ENCODE peak calls at places on chromosomes 5 and 9, in five cellular contexts. One of them, this sample, is unnamed.
A peak's percentile ranks its signal among the peaks of the same experiment; 100 is the strongest.

GRCh38 chr9:116491219-116491618 is 195.9 kb upstream of the TRIM32 start:
- DNase-seq in IMR-90: no peak
- DNase-seq in HCT116: no peak
- DNase-seq in H1: no peak
- DNase-seq in GM23248: no peak
- DNase-seq in this sample: no peak

GRCh38 chr5:168948746-168949145 is 352.2 kb downstream of the SLIT3 start:
- DNase-seq in IMR-90: no peak
- DNase-seq in HCT116: no peak
- DNase-seq in H1: no peak
- DNase-seq in GM23248: peak; percentile 37
- DNase-seq in this sample: no peak

GRCh38 chr9:113511856-113512761 is 48.6 kb downstream of the RGS3 start:
- DNase-seq in IMR-90: peak; percentile 73
- DNase-seq in HCT116: no peak
- DNase-seq in H1: no peak
- DNase-seq in GM23248: peak; percentile 67
- DNase-seq in this sample: peak; percentile 77

GRCh38 chr5:110880413-110880812 is 141.6 kb downstream of the SLC25A46 start:
- DNase-seq in IMR-90: peak; percentile 92
- DNase-seq in HCT116: no peak
- DNase-seq in H1: no peak
- DNase-seq in GM23248: peak; percentile 70
- DNase-seq in this sample: no peak

GRCh38 chr9:76323481-76323880 is 70.7 kb downstream of the RFK start:
- DNase-seq in IMR-90: no peak
- DNase-seq in HCT116: no peak
- DNase-seq in H1: no peak
- DNase-seq in GM23248: no peak
- DNase-seq in this sample: no peak

GRCh38 chr5:123874600-123875201 is 362.7 kb downstream of the CSNK1G3 start:
- DNase-seq in IMR-90: peak; percentile 12
- DNase-seq in HCT116: no peak
- DNase-seq in H1: no peak
- DNase-seq in GM23248: peak; percentile 6
- DNase-seq in this sample: no peak

GRCh38 chr9:123348317-123348992 is 7.5 kb upstream of the CRB2 start:
- DNase-seq in IMR-90: no peak
- DNase-seq in HCT116: no peak
- DNase-seq in H1: no peak
- DNase-seq in GM23248: no peak
- DNase-seq in this sample: no peak

GRCh38 chr5:104189909-104190308 is 627.3 kb upstream of the NUDT12 start:
- DNase-seq in IMR-90: peak; percentile 59
- DNase-seq in HCT116: no peak
- DNase-seq in H1: no peak
- DNase-seq in GM23248: peak; percentile 8
- DNase-seq in this sample: no peak

GRCh38 chr9:73011346-73011745 is 58.5 kb upstream of the ALDH1A1 start:
- DNase-seq in IMR-90: peak; percentile 1
- DNase-seq in HCT116: no peak
- DNase-seq in H1: no peak
- DNase-seq in GM23248: peak; percentile 93
- DNase-seq in this sample: no peak

GRCh38 chr5:124744170-124744911 is 2.1 kb downstream of the ZNF608 start:
- DNase-seq in IMR-90: peak; percentile 27
- DNase-seq in HCT116: no peak
- DNase-seq in H1: no peak
- DNase-seq in GM23248: peak; percentile 49
- DNase-seq in this sample: no peak

GRCh38 chr9:121216406-121216805 is 14.7 kb upstream of the RAB14 start:
- DNase-seq in IMR-90: no peak
- DNase-seq in HCT116: no peak
- DNase-seq in H1: no peak
- DNase-seq in GM23248: no peak
- DNase-seq in this sample: no peak

GRCh38 chr9:113223963-113224362 is 2.6 kb downstream of the SLC31A1 start:
- DNase-seq in IMR-90: peak; percentile 96
- DNase-seq in HCT116: no peak
- DNase-seq in H1: no peak
- DNase-seq in GM23248: peak; percentile 45
- DNase-seq in this sample: no peak

GRCh38 chr5:67166886-67167285 is 29.7 kb downstream of the CD180 start:
- DNase-seq in IMR-90: no peak
- DNase-seq in HCT116: no peak
- DNase-seq in H1: no peak
- DNase-seq in GM23248: no peak
- DNase-seq in this sample: no peak

GRCh38 chr5:42810905-42811590 is 644 bp downstream of the SELENOP start:
- DNase-seq in IMR-90: no peak
- DNase-seq in HCT116: no peak
- DNase-seq in H1: no peak
- DNase-seq in GM23248: peak; percentile 10
- DNase-seq in this sample: no peak

GRCh38 chr5:158485604-158486081 is 614.1 kb downstream of the EBF1 start:
- DNase-seq in IMR-90: no peak
- DNase-seq in HCT116: no peak
- DNase-seq in H1: no peak
- DNase-seq in GM23248: peak; percentile 89
- DNase-seq in this sample: no peak

GRCh38 chr9:136683173-136683745 is 4.0 kb downstream of the AGPAT2 start:
- DNase-seq in IMR-90: no peak
- DNase-seq in HCT116: no peak
- DNase-seq in H1: no peak
- DNase-seq in GM23248: no peak
- DNase-seq in this sample: no peak

GRCh38 chr5:98111686-98112085 is 661.8 kb upstream of the RGMB start:
- DNase-seq in IMR-90: peak; percentile 34
- DNase-seq in HCT116: no peak
- DNase-seq in H1: no peak
- DNase-seq in GM23248: peak; percentile 30
- DNase-seq in this sample: no peak

GRCh38 chr9:15329539-15330109 is 22.6 kb upstream of the TTC39B start:
- DNase-seq in IMR-90: no peak
- DNase-seq in HCT116: no peak
- DNase-seq in H1: no peak
- DNase-seq in GM23248: no peak
- DNase-seq in this sample: no peak

GRCh38 chr5:56012281-56012963 is 17.7 kb upstream of the IL6ST start:
- DNase-seq in IMR-90: peak; percentile 82
- DNase-seq in HCT116: no peak
- DNase-seq in H1: no peak
- DNase-seq in GM23248: peak; percentile 75
- DNase-seq in this sample: peak; percentile 25

GRCh38 chr5:81631124-81631523 is 119.8 kb downstream of the SSBP2 start:
- DNase-seq in IMR-90: no peak
- DNase-seq in HCT116: no peak
- DNase-seq in H1: no peak
- DNase-seq in GM23248: peak; percentile 9
- DNase-seq in this sample: peak; percentile 94

GRCh38 chr5:66666778-66667177 is 70.6 kb downstream of the MAST4 start:
- DNase-seq in IMR-90: no peak
- DNase-seq in HCT116: no peak
- DNase-seq in H1: no peak
- DNase-seq in GM23248: no peak
- DNase-seq in this sample: peak; percentile 35

GRCh38 chr5:132962429-132962928 is 955 bp downstream of the AFF4 start:
- DNase-seq in IMR-90: peak; percentile 76
- DNase-seq in HCT116: peak; percentile 32
- DNase-seq in H1: no peak
- DNase-seq in GM23248: peak; percentile 84
- DNase-seq in this sample: peak; percentile 34

GRCh38 chr9:72954431-72955420 is 1.9 kb upstream of the ALDH1A1 start:
- DNase-seq in IMR-90: no peak
- DNase-seq in HCT116: no peak
- DNase-seq in H1: no peak
- DNase-seq in GM23248: peak; percentile 55
- DNase-seq in this sample: no peak

GRCh38 chr9:125141751-125142150 is 1.6 kb downstream of the SCAI start:
- DNase-seq in IMR-90: no peak
- DNase-seq in HCT116: no peak
- DNase-seq in H1: no peak
- DNase-seq in GM23248: no peak
- DNase-seq in this sample: no peak
- H3K9ac ChIP-seq in IMR-90: no peak overlapping the region
- H3K9ac ChIP-seq in HCT116: no peak overlapping the region
- H3K9ac ChIP-seq in H1: no peak overlapping the region
- H3K9ac ChIP-seq in GM23248: no peak overlapping the region
- H3K9ac ChIP-seq in this sample: peak overlapping the region; percentile 71

GRCh38 chr5:36607838-36608783 is 1.7 kb downstream of the SLC1A3 start:
- DNase-seq in IMR-90: no peak
- DNase-seq in HCT116: no peak
- DNase-seq in H1: no peak
- DNase-seq in GM23248: peak; percentile 68
- DNase-seq in this sample: no peak
- H3K4me2 ChIP-seq in IMR-90: no peak overlapping the region
- H3K4me2 ChIP-seq in HCT116: peak overlapping the region; percentile 81
- H3K4me2 ChIP-seq in H1: peak overlapping the region; percentile 73
- H3K4me2 ChIP-seq in GM23248: peak overlapping the region; percentile 97
- H3K4me2 ChIP-seq in this sample: no peak overlapping the region

GRCh38 chr9:27688954-27689353 is 115.7 kb upstream of the C9orf72 start:
- DNase-seq in IMR-90: no peak
- DNase-seq in HCT116: no peak
- DNase-seq in H1: no peak
- DNase-seq in GM23248: no peak
- DNase-seq in this sample: no peak

GRCh38 chr9:27679338-27679737 is 106.1 kb upstream of the C9orf72 start:
- DNase-seq in IMR-90: no peak
- DNase-seq in HCT116: no peak
- DNase-seq in H1: no peak
- DNase-seq in GM23248: no peak
- DNase-seq in this sample: no peak

GRCh38 chr9:27683181-27683580 is 109.9 kb upstream of the C9orf72 start:
- DNase-seq in IMR-90: no peak
- DNase-seq in HCT116: no peak
- DNase-seq in H1: no peak
- DNase-seq in GM23248: no peak
- DNase-seq in this sample: no peak
- H3K27ac ChIP-seq in IMR-90: no peak overlapping the region
- H3K27ac ChIP-seq in HCT116: no peak overlapping the region
- H3K27ac ChIP-seq in H1: no peak overlapping the region
- H3K27ac ChIP-seq in GM23248: no peak overlapping the region
- H3K27ac ChIP-seq in this sample: no peak overlapping the region

DNA sequence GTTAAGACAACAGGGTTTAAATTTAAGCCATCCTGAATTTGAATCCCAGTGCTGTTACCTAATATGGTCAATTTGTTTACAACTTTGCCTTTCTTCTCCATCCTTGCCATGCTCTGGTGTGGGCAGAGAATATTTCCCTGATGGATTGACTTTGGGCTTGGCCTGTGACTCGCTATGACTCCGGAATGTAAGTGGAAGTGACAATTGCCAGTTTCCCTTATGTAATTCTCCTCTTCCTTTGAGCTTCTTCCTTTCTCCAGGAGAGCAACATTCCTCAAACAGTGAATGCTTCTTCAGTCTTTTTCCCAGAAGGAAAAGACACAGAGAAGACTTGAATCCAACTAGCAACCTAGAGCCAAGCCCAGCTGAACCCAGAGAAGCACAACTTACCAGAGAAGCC is 159.1 kb downstream of the LURAP1L start:
- DNase-seq in IMR-90: peak; percentile 37
- DNase-seq in HCT116: peak; percentile 56
- DNase-seq in H1: peak; percentile 5
- DNase-seq in GM23248: peak; percentile 71
- DNase-seq in this sample: no peak
- H3K9ac ChIP-seq in IMR-90: no peak overlapping the region
- H3K9ac ChIP-seq in HCT116: no peak overlapping the region
- H3K9ac ChIP-seq in H1: no peak overlapping the region
- H3K9ac ChIP-seq in GM23248: no peak overlapping the region
- H3K9ac ChIP-seq in this sample: no peak overlapping the region

GRCh38 chr5:15261279-15261668 is 238.7 kb upstream of the FBXL7 start:
- DNase-seq in IMR-90: no peak
- DNase-seq in HCT116: no peak
- DNase-seq in H1: no peak
- DNase-seq in GM23248: no peak
- DNase-seq in this sample: no peak
- H3K4me2 ChIP-seq in IMR-90: no peak overlapping the region
- H3K4me2 ChIP-seq in HCT116: no peak overlapping the region
- H3K4me2 ChIP-seq in H1: no peak overlapping the region
- H3K4me2 ChIP-seq in GM23248: peak overlapping the region; percentile 49
- H3K4me2 ChIP-seq in this sample: no peak overlapping the region

GRCh38 chr9:109498195-109499060 is at the start of gene PTPN3:
- DNase-seq in IMR-90: no peak
- DNase-seq in HCT116: no peak
- DNase-seq in H1: no peak
- DNase-seq in GM23248: peak; percentile 54
- DNase-seq in this sample: no peak
- H3K27ac ChIP-seq in IMR-90: no peak within 1 kb of the TSS
- H3K27ac ChIP-seq in HCT116: peak within 1 kb of the TSS; percentile 58
- H3K27ac ChIP-seq in H1: no peak within 1 kb of the TSS
- H3K27ac ChIP-seq in GM23248: no peak within 1 kb of the TSS
- H3K27ac ChIP-seq in this sample: no peak within 1 kb of the TSS

DNA sequence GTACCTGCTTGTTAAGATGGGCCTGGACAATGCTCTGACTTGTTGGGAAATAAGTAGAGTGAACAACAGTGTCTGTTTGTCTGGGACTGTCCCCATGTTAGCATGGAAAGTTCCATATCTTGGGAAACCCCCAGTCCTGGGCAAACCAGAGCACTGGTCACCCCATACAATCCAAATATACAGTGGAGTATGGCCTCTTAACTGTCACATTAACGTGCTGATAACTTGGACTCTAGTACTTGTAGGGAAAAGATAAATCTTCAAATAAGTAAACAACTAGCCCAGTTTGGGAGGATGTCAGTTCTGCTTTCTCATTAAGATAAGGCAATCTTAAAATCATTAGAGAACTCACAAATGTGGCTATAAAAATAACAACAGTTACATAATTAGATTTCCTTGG is 47.6 kb upstream of the JAK2 start:
- DNase-seq in IMR-90: no peak
- DNase-seq in HCT116: no peak
- DNase-seq in H1: no peak
- DNase-seq in GM23248: no peak
- DNase-seq in this sample: no peak
- H3K9ac ChIP-seq in IMR-90: no peak overlapping the region
- H3K9ac ChIP-seq in HCT116: no peak overlapping the region
- H3K9ac ChIP-seq in H1: no peak overlapping the region
- H3K9ac ChIP-seq in GM23248: no peak overlapping the region
- H3K9ac ChIP-seq in this sample: no peak overlapping the region

DNA sequence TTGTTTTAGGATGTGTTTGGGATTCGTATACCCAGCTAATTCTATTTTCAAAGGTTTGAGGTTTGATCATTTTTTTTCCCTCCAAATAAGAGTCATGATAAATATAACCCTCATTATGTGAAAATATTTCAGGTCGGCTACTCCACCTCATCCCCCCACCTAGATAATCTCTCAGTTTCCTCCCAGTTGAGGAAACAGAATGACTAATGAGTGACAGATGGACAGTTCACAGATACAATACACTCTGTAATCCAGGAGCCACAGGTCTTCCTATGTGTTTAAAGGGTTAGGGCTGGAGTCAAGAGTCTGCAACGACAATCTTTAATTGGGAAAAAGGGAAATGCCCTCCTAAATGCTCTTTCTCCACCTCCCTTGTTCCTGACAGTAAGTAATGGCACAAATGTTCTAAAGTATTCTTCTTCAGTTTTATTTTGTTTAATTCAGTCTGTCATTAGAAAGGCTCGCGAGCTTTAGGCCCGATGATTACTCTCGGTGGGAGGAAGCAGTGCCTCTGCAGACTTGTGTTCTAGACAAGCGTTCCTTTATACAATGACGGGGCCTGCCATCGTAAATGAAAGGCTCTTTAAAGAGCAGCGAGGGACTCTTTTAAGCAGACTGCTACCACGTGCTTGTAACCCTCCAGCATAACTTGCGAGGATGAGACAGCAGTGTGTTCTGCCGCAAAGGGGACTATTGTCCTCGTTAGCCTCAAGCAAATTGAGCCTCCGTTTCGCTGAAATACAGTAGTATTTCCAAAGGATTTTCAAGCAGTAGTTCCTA is 69.0 kb downstream of the MEF2C start:
- DNase-seq in IMR-90: no peak
- DNase-seq in HCT116: no peak
- DNase-seq in H1: no peak
- DNase-seq in GM23248: no peak
- DNase-seq in this sample: no peak
- H3K4me2 ChIP-seq in IMR-90: no peak overlapping the region
- H3K4me2 ChIP-seq in HCT116: no peak overlapping the region
- H3K4me2 ChIP-seq in H1: no peak overlapping the region
- H3K4me2 ChIP-seq in GM23248: no peak overlapping the region
- H3K4me2 ChIP-seq in this sample: no peak overlapping the region

This sample was measured in DND-41.